ENCODE peak calls at places on chromosomes 4 and X, in ten cellular contexts. U, Z, X, V, J, Q, M, E, I and L are unnamed samples.

GRCh38 chr4:83054928-83055327 is 19.9 kb downstream of the COPS4 start:
- DNase-seq in I (peak), Z (no peak), U (no peak), V (no peak), Q (peak), E (no peak), M (no peak), X (peak), J (no peak), L (peak)

GRCh38 chr4:108168213-108168671 is 490 bp downstream of the LEF1 start:
- DNase-seq in Q (no peak), V (no peak), Z (no peak), M (no peak), U (no peak), J (no peak), I (no peak), E (no peak), X (peak), L (peak)

GRCh38 chrX:19846995-19847790 is 40.2 kb downstream of the SH3KBP1 start:
- DNase-seq in U (peak), X (peak), V (no peak), Q (peak), I (peak), E (peak), Z (no peak), J (no peak), M (no peak), L (peak)

GRCh38 chr4:91113130-91113706 is 986.0 kb downstream of the CCSER1 start:
- DNase-seq in J (peak), Z (no peak), X (peak), E (no peak), V (no peak), M (no peak), I (no peak), Q (no peak), U (peak), L (peak)

GRCh38 chrX:93538575-93538974 is 134.8 kb downstream of the NAP1L3 start:
- DNase-seq in Q (no peak), X (no peak), E (no peak), J (no peak), M (no peak), Z (no peak), U (peak), I (no peak), V (no peak), L (peak)

GRCh38 chrX:153926594-153926862 is 464 bp upstream of the ARHGAP4 start:
- DNase-seq in I (no peak), V (no peak), Q (no peak), X (no peak), J (no peak), E (no peak), Z (no peak), U (no peak), M (no peak), L (no peak)

GRCh38 chrX:121307441-121307840 is 260.0 kb downstream of the GLUD2 start:
- DNase-seq in X (no peak), U (no peak), M (no peak), Q (no peak), I (no peak), Z (no peak), J (no peak), V (no peak), E (no peak), L (no peak)

GRCh38 chr4:173230077-173230476 is 61.5 kb downstream of the GALNT7 start:
- DNase-seq in M (no peak), U (no peak), V (no peak), Z (no peak), Q (no peak), J (no peak), I (no peak), X (no peak), E (no peak), L (no peak)

GRCh38 chr4:186900232-186900900 is 176.7 kb upstream of the FAT1 start:
- DNase-seq in X (peak), J (no peak), V (no peak), I (peak), Q (peak), U (peak), Z (no peak), M (no peak), E (no peak), L (peak)

GRCh38 chr4:8169763-8170162 is 11.2 kb upstream of the ABLIM2 start:
- DNase-seq in M (no peak), U (no peak), V (no peak), Q (no peak), E (no peak), J (no peak), Z (no peak), I (no peak), X (no peak), L (no peak)

GRCh38 chrX:140318306-140318705 is 186.6 kb downstream of the SOX3 start:
- DNase-seq in E (no peak), I (peak), M (no peak), V (no peak), J (no peak), Q (no peak), U (no peak), X (no peak), Z (no peak), L (peak)

GRCh38 chrX:136063340-136064079 is 78.3 kb downstream of the SLC9A6 start:
- DNase-seq in J (no peak), I (no peak), Z (no peak), M (no peak), X (peak), U (no peak), V (no peak), E (no peak), Q (peak), L (no peak)

GRCh38 chr4:165464813-165465381 is 86.1 kb downstream of the CPE start:
- DNase-seq in V (no peak), J (peak), Z (no peak), I (peak), Q (peak), E (no peak), X (peak), U (peak), M (no peak), L (peak)

GRCh38 chrX:48802089-48802812 is 384 bp downstream of the HDAC6 start:
- DNase-seq in Z (peak), J (peak), V (peak), I (peak), Q (peak), X (peak), U (peak), E (peak), M (peak), L (peak)

GRCh38 chr4:14168919-14169318 is 541.4 kb upstream of the BOD1L1 start:
- DNase-seq in E (no peak), U (peak), Q (peak), V (peak), M (no peak), Z (no peak), I (peak), X (peak), J (peak), L (peak)

GRCh38 chr4:151583188-151583587 is 174.2 kb downstream of the FHIP1A start:
- DNase-seq in E (no peak), M (no peak), U (no peak), Z (no peak), Q (no peak), J (no peak), X (no peak), V (no peak), I (no peak), L (no peak)

GRCh38 chr4:110361921-110362320 is 114.0 kb upstream of the ENPEP start:
- DNase-seq in I (peak), U (no peak), M (no peak), V (no peak), E (no peak), J (no peak), Q (peak), X (peak), Z (no peak), L (peak)

GRCh38 chr4:52704676-52705075 is 45.6 kb upstream of the USP46 start:
- DNase-seq in U (no peak), V (no peak), I (no peak), M (no peak), X (peak), J (no peak), Z (no peak), E (no peak), Q (no peak), L (no peak)

GRCh38 chr4:185573651-185574199 is 38.4 kb upstream of the PDLIM3 start:
- DNase-seq in Q (peak), J (peak), X (peak), M (no peak), U (peak), Z (no peak), E (no peak), V (no peak), I (peak), L (peak)

GRCh38 chrX:103063191-103063845 is 653 bp downstream of the BEX1 start:
- DNase-seq in X (peak), U (no peak), E (no peak), J (no peak), I (peak), Z (no peak), V (no peak), Q (peak), M (peak), L (no peak)

GRCh38 chr4:2570551-2571222 is 34.2 kb downstream of the FAM193A start:
- DNase-seq in M (no peak), Z (peak), I (no peak), X (no peak), E (peak), J (no peak), U (no peak), V (no peak), Q (no peak), L (no peak)

GRCh38 chrX:112840382-112841113 is at the start of gene AMOT:
- DNase-seq in Z (peak), U (peak), V (peak), X (peak), M (peak), Q (peak), J (no peak), I (no peak), E (peak), L (peak)

GRCh38 chr4:125849869-125850268 is 535.1 kb downstream of the FAT4 start:
- DNase-seq in M (no peak), X (peak), Q (peak), E (no peak), J (no peak), V (no peak), U (no peak), I (peak), Z (no peak), L (no peak)

GRCh38 chrX:25079020-25079419 is 63.3 kb upstream of the ARX start:
- DNase-seq in M (no peak), X (no peak), U (no peak), J (no peak), Q (no peak), I (no peak), V (no peak), Z (no peak), E (no peak), L (no peak)

GRCh38 chr4:172344266-172344772 is 531.1 kb downstream of the GALNTL6 start:
- DNase-seq in E (no peak), X (no peak), V (no peak), M (no peak), J (no peak), I (no peak), Q (no peak), Z (no peak), U (no peak), L (no peak)

GRCh38 chr4:41880840-41881831 is 54.1 kb upstream of the TMEM33 start:
- DNase-seq in X (peak), E (no peak), V (no peak), J (no peak), M (peak), I (peak), Z (no peak), U (no peak), Q (peak), L (no peak)

GRCh38 chrX:23662187-23662586 is 5.1 kb upstream of the PRDX4 start:
- DNase-seq in Q (peak), Z (no peak), M (no peak), V (no peak), X (no peak), E (no peak), I (peak), U (no peak), J (no peak), L (no peak)

GRCh38 chr4:142473960-142474338 is 372.2 kb downstream of the INPP4B start:
- DNase-seq in V (peak), I (no peak), Z (no peak), U (no peak), M (no peak), E (no peak), X (no peak), J (peak), Q (no peak), L (no peak)

GRCh38 chr4:7987148-7987989 is 47.7 kb upstream of the AFAP1 start:
- DNase-seq in I (peak), E (peak), Q (peak), V (peak), M (peak), X (peak), U (peak), J (peak), Z (peak), L (peak)

GRCh38 chrX:113384628-113385027 is 544.0 kb upstream of the AMOT start:
- DNase-seq in J (no peak), Q (peak), Z (no peak), M (no peak), U (no peak), V (no peak), E (no peak), I (peak), X (peak), L (peak)